ENCODE peak calls at places on chromosomes 5 and 9, in six cellular contexts. One of them, this sample, is unnamed.

GRCh38 chr5:8857051-8857450 is 688.8 kb downstream of the SEMA5A start:
- DNase-seq in M059J: no peak
- DNase-seq in GOT3: no peak
- DNase-seq in AG10803: peak; percentile 78
- DNase-seq in T follicular helper cell: no peak
- DNase-seq in Kasumi-1: no peak
- DNase-seq in this sample: no peak

GRCh38 chr5:83197326-83197725 is 120.0 kb downstream of the XRCC4 start:
- DNase-seq in Kasumi-1: no peak
- DNase-seq in T follicular helper cell: no peak
- DNase-seq in M059J: no peak
- DNase-seq in AG10803: no peak
- DNase-seq in GOT3: no peak
- DNase-seq in this sample: no peak

GRCh38 chr5:119582987-119583386 is 46.4 kb upstream of the FAM170A start:
- DNase-seq in M059J: no peak
- DNase-seq in AG10803: no peak
- DNase-seq in Kasumi-1: no peak
- DNase-seq in GOT3: no peak
- DNase-seq in T follicular helper cell: no peak
- DNase-seq in this sample: no peak

GRCh38 chr9:84974790-84975189 is 305.3 kb downstream of the NTRK2 start:
- DNase-seq in T follicular helper cell: no peak
- DNase-seq in AG10803: no peak
- DNase-seq in Kasumi-1: no peak
- DNase-seq in GOT3: no peak
- DNase-seq in M059J: peak; percentile 52
- DNase-seq in this sample: no peak

GRCh38 chr5:153513171-153513570 is 22.7 kb downstream of the GRIA1 start:
- DNase-seq in AG10803: peak; percentile 82
- DNase-seq in T follicular helper cell: no peak
- DNase-seq in M059J: no peak
- DNase-seq in Kasumi-1: no peak
- DNase-seq in GOT3: no peak
- DNase-seq in this sample: no peak

GRCh38 chr9:2622361-2623045 is 916 bp downstream of the VLDLR start:
- DNase-seq in T follicular helper cell: no peak
- DNase-seq in Kasumi-1: no peak
- DNase-seq in GOT3: no peak
- DNase-seq in AG10803: peak; percentile 15
- DNase-seq in M059J: peak; percentile 42
- DNase-seq in this sample: peak; percentile 49

GRCh38 chr5:123844873-123845272 is 332.9 kb downstream of the CSNK1G3 start:
- DNase-seq in AG10803: peak; percentile 28
- DNase-seq in Kasumi-1: no peak
- DNase-seq in M059J: peak; percentile 11
- DNase-seq in GOT3: no peak
- DNase-seq in T follicular helper cell: no peak
- DNase-seq in this sample: no peak

GRCh38 chr9:114288233-114289051 is 34.5 kb upstream of the ORM1 start:
- DNase-seq in AG10803: peak; percentile 78
- DNase-seq in Kasumi-1: no peak
- DNase-seq in M059J: peak; percentile 86
- DNase-seq in T follicular helper cell: no peak
- DNase-seq in GOT3: no peak
- DNase-seq in this sample: no peak

GRCh38 chr5:88979244-88979643 is 96.3 kb upstream of the MEF2C start:
- DNase-seq in M059J: peak; percentile 6
- DNase-seq in T follicular helper cell: no peak
- DNase-seq in GOT3: no peak
- DNase-seq in Kasumi-1: peak; percentile 22
- DNase-seq in AG10803: peak; percentile 36
- DNase-seq in this sample: no peak

GRCh38 chr5:83151821-83152220 is 74.5 kb downstream of the XRCC4 start:
- DNase-seq in T follicular helper cell: no peak
- DNase-seq in AG10803: peak; percentile 20
- DNase-seq in GOT3: no peak
- DNase-seq in M059J: no peak
- DNase-seq in Kasumi-1: no peak
- DNase-seq in this sample: no peak

GRCh38 chr5:168364738-168365550 is 73.5 kb downstream of the WWC1 start:
- DNase-seq in T follicular helper cell: no peak
- DNase-seq in M059J: peak; percentile 38
- DNase-seq in AG10803: peak; percentile 65
- DNase-seq in GOT3: no peak
- DNase-seq in Kasumi-1: no peak
- DNase-seq in this sample: no peak

GRCh38 chr5:133144245-133144981 is 92.6 kb downstream of the HSPA4 start:
- DNase-seq in GOT3: no peak
- DNase-seq in Kasumi-1: no peak
- DNase-seq in AG10803: no peak
- DNase-seq in T follicular helper cell: no peak
- DNase-seq in M059J: no peak
- DNase-seq in this sample: no peak

This sample was measured in ureter.